ENCODE peak calls at places on chromosomes 3 and 15, in four cellular contexts. B, D, V and W are unnamed samples.

GRCh38 chr3:197394464-197395321 is 96.3 kb upstream of the DLG1 start:
- DNase-seq in B (peak; percentile 19), V (no peak), D (peak; percentile 54), W (peak; percentile 78)

GRCh38 chr15:76799760-76800159 is 105.4 kb downstream of the SCAPER start:
- DNase-seq in B (no peak), D (peak; percentile 10), V (no peak), W (no peak)

GRCh38 chr15:85168642-85169173 is 187.1 kb downstream of the PDE8A start:
- DNase-seq in D (peak; percentile 18), V (peak; percentile 24), B (peak; percentile 46), W (peak; percentile 18)

GRCh38 chr3:4845882-4846281 is 133.4 kb upstream of the BHLHE40 start:
- DNase-seq in B (no peak), V (no peak), D (no peak), W (no peak)

GRCh38 chr3:98612587-98612986 is 19.2 kb upstream of the CPOX start:
- DNase-seq in B (no peak), D (no peak), V (peak; percentile 43), W (no peak)

GRCh38 chr3:19539488-19540395 is 391.4 kb downstream of the KCNH8 start:
- DNase-seq in D (no peak), B (no peak), V (no peak), W (no peak)

GRCh38 chr3:114758828-114759709 is 388.0 kb downstream of the ZBTB20 start:
- DNase-seq in D (no peak), V (peak; percentile 39), B (peak; percentile 17), W (no peak)

GRCh38 chr3:64915778-64916177 is 228.0 kb upstream of the ADAMTS9 start:
- DNase-seq in B (no peak), V (no peak), D (peak; percentile 7), W (no peak)

DNA sequence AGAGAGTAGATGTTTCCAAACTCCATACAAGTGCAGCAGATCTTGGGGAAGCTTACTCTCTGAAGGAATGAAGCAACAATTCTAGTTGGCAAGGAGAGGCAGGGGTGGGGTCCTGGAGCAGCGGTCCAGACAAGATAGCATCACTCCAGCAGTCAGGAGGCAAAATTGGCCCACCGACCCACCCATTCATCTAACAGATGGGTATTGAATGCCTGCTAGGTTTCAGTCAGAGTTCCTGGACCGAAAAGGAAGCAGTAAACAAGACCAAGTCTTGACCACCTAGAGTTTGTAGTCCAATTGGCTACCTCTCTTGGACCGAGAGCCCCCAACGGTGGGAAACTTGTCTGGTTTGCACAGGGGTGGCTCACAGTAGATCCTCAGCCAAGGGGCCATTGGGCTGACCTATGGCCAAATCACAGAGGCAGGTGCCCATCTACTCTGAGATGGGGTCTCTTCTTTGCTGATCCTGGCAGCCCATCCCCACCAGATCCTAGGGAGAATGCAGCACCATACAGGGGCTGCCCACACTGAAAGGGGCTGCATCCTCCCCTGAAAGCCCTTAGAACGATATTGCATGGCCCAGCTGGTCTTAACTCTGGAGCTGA is 74.3 kb downstream of the CORO2B start:
- DNase-seq in V (no peak), D (no peak), B (no peak), W (no peak)
- H3K9ac ChIP-seq in V (no peak overlapping the region), D (no peak overlapping the region), B (no peak overlapping the region), W (no peak overlapping the region)

GRCh38 chr3:139317660-139318430 is 26.0 kb upstream of the MRPS22 start:
- DNase-seq in D (peak; percentile 68), B (no peak), V (no peak), W (peak; percentile 79)
- TF ChIP-seq ELF1 in D (no peak), B (no peak), V (no peak), W (no peak)

GRCh38 chr15:73994912-73995622 is 551 bp downstream of the PML start:
- DNase-seq in V (no peak), D (peak; percentile 28), B (no peak), W (no peak)

GRCh38 chr15:73996939-73997338 is 2.4 kb downstream of the PML start:
- DNase-seq in B (no peak), D (no peak), V (no peak), W (no peak)

GRCh38 chr15:73996267-73996666 is 1.8 kb downstream of the PML start:
- DNase-seq in V (no peak), B (no peak), D (peak; percentile 53), W (no peak)

GRCh38 chr15:73994419-73994883 is at the start of gene PML:
- DNase-seq in B (peak; percentile 96), V (peak; percentile 91), D (peak; percentile 94), W (peak; percentile 82)

GRCh38 chr15:73997986-73998385 is 3.5 kb downstream of the PML start:
- DNase-seq in V (no peak), B (no peak), D (no peak), W (no peak)
- H3K9ac ChIP-seq in V (no peak overlapping the region), B (no peak overlapping the region), D (no peak overlapping the region), W (no peak overlapping the region)

GRCh38 chr15:39198044-39198625 is 382.7 kb upstream of the THBS1 start:
- DNase-seq in B (no peak), D (no peak), V (no peak), W (no peak)

GRCh38 chr15:39200586-39200985 is 380.3 kb upstream of the THBS1 start:
- DNase-seq in D (no peak), B (no peak), V (no peak), W (no peak)

GRCh38 chr15:39202641-39203040 is 378.2 kb upstream of the THBS1 start:
- DNase-seq in B (no peak), D (no peak), V (peak; percentile 21), W (no peak)

GRCh38 chr15:39195988-39196486 is 384.8 kb upstream of the THBS1 start:
- DNase-seq in B (no peak), V (no peak), D (no peak), W (no peak)

DNA sequence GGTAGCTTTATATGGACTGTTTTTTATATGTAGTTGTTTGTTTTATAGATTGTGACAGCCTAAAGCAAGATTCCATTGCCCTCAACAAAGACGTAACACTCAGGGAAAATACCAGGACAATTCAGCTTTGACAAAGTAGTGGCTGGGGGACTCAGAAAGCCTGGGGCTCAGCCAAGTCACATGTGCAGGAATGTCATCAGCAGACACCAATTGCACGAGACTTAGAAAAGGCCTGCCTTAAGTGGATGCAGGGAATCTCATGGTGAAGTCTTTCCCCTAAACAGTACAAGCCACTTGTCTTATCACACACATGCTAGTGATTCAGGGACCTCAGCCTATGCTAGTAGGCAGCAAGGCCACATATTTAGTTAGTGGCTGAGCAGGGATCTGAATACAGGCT is 381.8 kb upstream of the THBS1 start:
- DNase-seq in B (peak; percentile 9), V (no peak), D (no peak), W (no peak)
- TF ChIP-seq ELF1 in B (no peak), V (no peak), D (no peak), W (no peak)

DNA sequence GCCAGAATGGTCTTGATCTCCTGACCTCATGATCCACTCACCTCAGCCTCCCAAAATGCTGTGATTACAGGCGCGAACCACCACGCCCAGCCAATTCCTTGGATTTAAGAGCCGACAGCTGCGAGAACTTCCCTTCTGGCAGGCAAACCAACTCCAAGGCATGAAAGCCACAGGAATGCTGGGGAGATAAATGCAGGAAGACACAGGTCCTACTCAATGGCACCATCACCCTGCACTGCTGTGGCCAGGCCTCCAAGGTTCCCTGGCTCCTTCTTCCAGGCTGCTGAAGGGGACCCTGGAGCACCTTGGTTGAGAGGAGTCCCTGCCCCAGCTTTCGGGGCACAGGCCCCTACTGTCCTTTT is 98.7 kb upstream of the CHD2 start:
- DNase-seq in D (no peak), V (no peak), B (no peak), W (peak; percentile 89)
- H3K9ac ChIP-seq in D (peak overlapping the region; percentile 64), V (no peak overlapping the region), B (peak overlapping the region; percentile 51), W (peak overlapping the region; percentile 64)

GRCh38 chr3:37812497-37812896 is 49.2 kb upstream of the CTDSPL start:
- DNase-seq in B (no peak), D (no peak), V (no peak), W (no peak)
- TF ChIP-seq ELF1 in B (no peak), D (no peak), V (no peak), W (no peak)

DNA sequence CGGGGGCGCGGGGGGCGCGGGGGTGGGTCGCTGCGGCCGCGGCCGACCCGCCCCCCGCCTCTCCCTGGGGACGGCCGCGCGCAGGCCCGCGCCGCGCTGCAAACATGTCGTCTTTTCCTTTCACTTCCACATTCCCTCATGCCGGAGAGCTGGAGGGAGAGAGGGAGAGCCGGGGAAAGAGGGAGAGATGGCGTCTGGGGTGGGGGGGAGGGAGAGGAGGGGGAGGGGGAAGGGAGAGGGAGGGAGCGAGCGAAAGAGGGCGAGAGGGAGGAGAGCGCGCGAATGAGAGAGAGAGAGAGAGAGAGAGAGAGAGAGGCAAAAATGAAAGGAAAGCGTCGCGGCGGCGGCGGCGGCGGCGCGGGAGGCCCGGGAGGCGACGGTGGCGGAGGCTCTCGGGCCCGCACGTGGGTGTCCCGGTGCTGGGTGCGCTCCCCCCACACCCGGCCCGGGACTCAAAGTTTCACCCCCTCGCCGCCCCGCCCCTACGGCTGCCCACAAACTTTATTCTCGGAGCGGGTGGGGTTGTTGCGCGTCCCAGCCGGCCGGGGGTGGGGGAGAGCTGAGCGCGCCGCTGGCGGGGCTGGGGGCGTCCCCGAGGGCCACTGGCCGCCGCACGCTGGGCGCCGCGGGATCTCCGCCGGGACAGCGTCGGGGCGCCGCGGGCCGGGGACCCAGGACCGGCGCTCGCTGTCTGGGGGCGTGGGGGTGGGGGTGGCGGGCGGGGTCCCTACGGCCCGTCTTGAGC is 731 bp downstream of the ZNF710 start:
- DNase-seq in B (peak; percentile 86), V (peak; percentile 29), D (peak; percentile 81), W (no peak)
- H3K9ac ChIP-seq in B (peak overlapping the region; percentile 79), V (peak overlapping the region; percentile 88), D (peak overlapping the region; percentile 55), W (peak overlapping the region; percentile 76)

GRCh38 chr15:99434506-99435137 is 131.2 kb upstream of the MEF2A start:
- DNase-seq in D (no peak), B (no peak), V (no peak), W (no peak)
- TF ChIP-seq ELF1 in D (no peak), B (no peak), V (no peak), W (no peak)

DNA sequence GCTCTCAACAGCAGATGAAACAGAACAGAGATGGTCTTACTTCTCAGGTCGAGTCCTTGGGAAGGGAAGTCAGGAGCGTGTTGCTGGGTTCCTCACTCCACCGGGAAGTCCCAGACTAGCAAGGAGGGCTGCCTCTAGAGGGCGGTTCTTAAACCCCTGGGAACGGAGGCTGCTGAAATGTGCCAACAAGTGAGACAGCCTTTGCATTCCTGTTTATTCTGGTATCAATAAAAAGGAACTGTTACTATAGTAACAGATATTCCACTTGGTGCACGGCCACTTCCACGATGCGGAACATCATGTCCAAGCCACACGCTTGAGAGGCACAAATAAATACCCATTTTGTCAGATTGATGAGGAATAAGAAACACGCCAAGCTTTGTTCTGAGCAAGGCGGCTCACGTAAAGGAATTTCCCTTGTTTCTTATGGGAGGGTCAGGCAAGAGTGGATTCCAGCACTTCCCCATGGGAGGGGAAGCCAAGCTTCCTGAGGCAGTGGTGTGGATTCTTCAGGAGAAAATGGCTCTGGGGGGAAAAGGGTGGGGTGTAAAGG is at the start of gene FAM107A:
- DNase-seq in B (no peak), V (no peak), D (no peak), W (no peak)
- H3K9ac ChIP-seq in B (no peak within 1 kb of the TSS), V (no peak within 1 kb of the TSS), D (no peak within 1 kb of the TSS), W (no peak within 1 kb of the TSS)